ENCODE peak calls at places on chromosomes 16 and 17, in four cellular contexts. One of them, this sample, is unnamed.

GRCh38 chr16:69830534-69831211 is 68.5 kb downstream of the WWP2 start:
- DNase-seq in psoas muscle: no peak
- DNase-seq in Caco-2: peak; percentile 63
- DNase-seq in CD8-positive, alpha-beta memory T cell: no peak
- DNase-seq in this sample: peak; percentile 44

GRCh38 chr17:59972778-59973177 is 8.2 kb upstream of the RNFT1 start:
- DNase-seq in psoas muscle: no peak
- DNase-seq in CD8-positive, alpha-beta memory T cell: no peak
- DNase-seq in Caco-2: no peak
- DNase-seq in this sample: no peak

GRCh38 chr16:2465653-2466415 is 5.3 kb upstream of the NTN3 start:
- DNase-seq in psoas muscle: no peak
- DNase-seq in CD8-positive, alpha-beta memory T cell: no peak
- DNase-seq in Caco-2: no peak
- DNase-seq in this sample: no peak

GRCh38 chr17:80101946-80102706 is 745 bp downstream of the GAA start:
- DNase-seq in CD8-positive, alpha-beta memory T cell: no peak
- DNase-seq in Caco-2: peak; percentile 38
- DNase-seq in psoas muscle: no peak
- DNase-seq in this sample: peak; percentile 34

GRCh38 chr17:43528319-43528987 is 17.7 kb downstream of the ETV4 start:
- DNase-seq in CD8-positive, alpha-beta memory T cell: no peak
- DNase-seq in psoas muscle: peak; percentile 45
- DNase-seq in Caco-2: no peak
- DNase-seq in this sample: peak; percentile 58

GRCh38 chr16:65004570-65004969 is 117.3 kb downstream of the CDH11 start:
- DNase-seq in psoas muscle: no peak
- DNase-seq in CD8-positive, alpha-beta memory T cell: no peak
- DNase-seq in Caco-2: no peak
- DNase-seq in this sample: peak; percentile 47

GRCh38 chr17:81902023-81902652 is at the start of gene NPB:
- DNase-seq in Caco-2: no peak
- DNase-seq in psoas muscle: no peak
- DNase-seq in CD8-positive, alpha-beta memory T cell: no peak
- DNase-seq in this sample: peak; percentile 89

GRCh38 chr17:80961931-80962330 is 29.7 kb upstream of the CHMP6 start:
- DNase-seq in psoas muscle: no peak
- DNase-seq in CD8-positive, alpha-beta memory T cell: no peak
- DNase-seq in Caco-2: no peak
- DNase-seq in this sample: no peak

GRCh38 chr16:85090873-85091521 is 21.3 kb downstream of the CIBAR2 start:
- DNase-seq in Caco-2: no peak
- DNase-seq in CD8-positive, alpha-beta memory T cell: no peak
- DNase-seq in psoas muscle: no peak
- DNase-seq in this sample: no peak

GRCh38 chr17:81117672-81118198 is 47.6 kb upstream of the PVALEF start:
- DNase-seq in CD8-positive, alpha-beta memory T cell: no peak
- DNase-seq in psoas muscle: no peak
- DNase-seq in Caco-2: no peak
- DNase-seq in this sample: no peak

GRCh38 chr17:1592751-1593629 is 30.4 kb upstream of the PITPNA start:
- DNase-seq in CD8-positive, alpha-beta memory T cell: no peak
- DNase-seq in psoas muscle: no peak
- DNase-seq in Caco-2: peak; percentile 97
- DNase-seq in this sample: no peak

GRCh38 chr16:85495259-85495658 is 117.9 kb upstream of the GSE1 start:
- DNase-seq in CD8-positive, alpha-beta memory T cell: no peak
- DNase-seq in Caco-2: no peak
- DNase-seq in psoas muscle: no peak
- DNase-seq in this sample: no peak

GRCh38 chr17:40063034-40063765 is 435 bp downstream of the THRA start:
- DNase-seq in psoas muscle: peak; percentile 70
- DNase-seq in CD8-positive, alpha-beta memory T cell: no peak
- DNase-seq in Caco-2: no peak
- DNase-seq in this sample: peak; percentile 72

GRCh38 chr16:20136446-20136968 is 62.8 kb upstream of the GPR139 start:
- DNase-seq in Caco-2: no peak
- DNase-seq in psoas muscle: no peak
- DNase-seq in CD8-positive, alpha-beta memory T cell: no peak
- DNase-seq in this sample: no peak

GRCh38 chr16:4327782-4328579 is 12.1 kb downstream of the GLIS2 start:
- DNase-seq in CD8-positive, alpha-beta memory T cell: no peak
- DNase-seq in psoas muscle: peak; percentile 79
- DNase-seq in Caco-2: no peak
- DNase-seq in this sample: peak; percentile 88

GRCh38 chr17:64336760-64337413 is 53.8 kb downstream of the PECAM1 start:
- DNase-seq in psoas muscle: no peak
- DNase-seq in CD8-positive, alpha-beta memory T cell: no peak
- DNase-seq in Caco-2: no peak
- DNase-seq in this sample: no peak

GRCh38 chr16:83046664-83047063 is 419.9 kb downstream of the CDH13 start:
- DNase-seq in CD8-positive, alpha-beta memory T cell: no peak
- DNase-seq in psoas muscle: no peak
- DNase-seq in Caco-2: no peak
- DNase-seq in this sample: no peak

GRCh38 chr17:18257747-18258355 is 687 bp downstream of the FLII start:
- DNase-seq in Caco-2: peak; percentile 77
- DNase-seq in psoas muscle: peak; percentile 91
- DNase-seq in CD8-positive, alpha-beta memory T cell: peak; percentile 39
- DNase-seq in this sample: peak; percentile 89

GRCh38 chr16:27210174-27210573 is 6.8 kb downstream of the KDM8 start:
- DNase-seq in psoas muscle: no peak
- DNase-seq in CD8-positive, alpha-beta memory T cell: no peak
- DNase-seq in Caco-2: no peak
- DNase-seq in this sample: no peak

GRCh38 chr17:74846621-74847020 is 13.1 kb downstream of the GRIN2C start:
- DNase-seq in CD8-positive, alpha-beta memory T cell: no peak
- DNase-seq in Caco-2: no peak
- DNase-seq in psoas muscle: no peak
- DNase-seq in this sample: peak; percentile 58

GRCh38 chr17:64399071-64399766 is 8.6 kb upstream of the PECAM1 start:
- DNase-seq in psoas muscle: no peak
- DNase-seq in CD8-positive, alpha-beta memory T cell: no peak
- DNase-seq in Caco-2: no peak
- DNase-seq in this sample: no peak

GRCh38 chr17:39711851-39712250 is 12.0 kb downstream of the ERBB2 start:
- DNase-seq in Caco-2: no peak
- DNase-seq in CD8-positive, alpha-beta memory T cell: no peak
- DNase-seq in psoas muscle: no peak
- DNase-seq in this sample: no peak

GRCh38 chr17:65219707-65220106 is 82.5 kb downstream of the RGS9 start:
- DNase-seq in psoas muscle: no peak
- DNase-seq in Caco-2: no peak
- DNase-seq in CD8-positive, alpha-beta memory T cell: no peak
- DNase-seq in this sample: no peak

GRCh38 chr16:72172105-72173034 is at the start of gene PMFBP1:
- DNase-seq in Caco-2: no peak
- DNase-seq in CD8-positive, alpha-beta memory T cell: no peak
- DNase-seq in psoas muscle: no peak
- DNase-seq in this sample: no peak

GRCh38 chr16:54812229-54812628 is 118.4 kb upstream of the IRX5 start:
- DNase-seq in psoas muscle: no peak
- DNase-seq in CD8-positive, alpha-beta memory T cell: no peak
- DNase-seq in Caco-2: no peak
- DNase-seq in this sample: no peak

GRCh38 chr17:62100050-62100449 is 35.0 kb upstream of the MED13 start:
- DNase-seq in Caco-2: no peak
- DNase-seq in psoas muscle: no peak
- DNase-seq in CD8-positive, alpha-beta memory T cell: no peak
- DNase-seq in this sample: no peak

GRCh38 chr17:38454528-38454927 is 26.3 kb downstream of the ARHGAP23 start:
- DNase-seq in psoas muscle: peak; percentile 91
- DNase-seq in CD8-positive, alpha-beta memory T cell: no peak
- DNase-seq in Caco-2: no peak
- DNase-seq in this sample: peak; percentile 91

GRCh38 chr16:19884611-19885455 is at the start of gene GPRC5B:
- DNase-seq in CD8-positive, alpha-beta memory T cell: peak; percentile 39
- DNase-seq in Caco-2: peak; percentile 46
- DNase-seq in psoas muscle: peak; percentile 55
- DNase-seq in this sample: peak; percentile 23

GRCh38 chr17:58281511-58282011 is 826 bp upstream of the MPO start:
- DNase-seq in psoas muscle: no peak
- DNase-seq in Caco-2: no peak
- DNase-seq in CD8-positive, alpha-beta memory T cell: no peak
- DNase-seq in this sample: no peak

GRCh38 chr17:6712058-6712853 is 913 bp downstream of the SLC13A5 start:
- DNase-seq in psoas muscle: no peak
- DNase-seq in Caco-2: no peak
- DNase-seq in CD8-positive, alpha-beta memory T cell: no peak
- DNase-seq in this sample: no peak

GRCh38 chr16:57469917-57470470 is 7.5 kb downstream of the POLR2C start:
- DNase-seq in Caco-2: no peak
- DNase-seq in psoas muscle: no peak
- DNase-seq in CD8-positive, alpha-beta memory T cell: no peak
- DNase-seq in this sample: no peak

GRCh38 chr16:3101841-3102470 is 2.9 kb upstream of the ZSCAN10 start:
- DNase-seq in Caco-2: no peak
- DNase-seq in psoas muscle: peak; percentile 26
- DNase-seq in CD8-positive, alpha-beta memory T cell: no peak
- DNase-seq in this sample: no peak

GRCh38 chr17:9810100-9810949 is 11.6 kb downstream of the GSG1L2 start:
- DNase-seq in CD8-positive, alpha-beta memory T cell: no peak
- DNase-seq in Caco-2: no peak
- DNase-seq in psoas muscle: no peak
- DNase-seq in this sample: no peak

DNA sequence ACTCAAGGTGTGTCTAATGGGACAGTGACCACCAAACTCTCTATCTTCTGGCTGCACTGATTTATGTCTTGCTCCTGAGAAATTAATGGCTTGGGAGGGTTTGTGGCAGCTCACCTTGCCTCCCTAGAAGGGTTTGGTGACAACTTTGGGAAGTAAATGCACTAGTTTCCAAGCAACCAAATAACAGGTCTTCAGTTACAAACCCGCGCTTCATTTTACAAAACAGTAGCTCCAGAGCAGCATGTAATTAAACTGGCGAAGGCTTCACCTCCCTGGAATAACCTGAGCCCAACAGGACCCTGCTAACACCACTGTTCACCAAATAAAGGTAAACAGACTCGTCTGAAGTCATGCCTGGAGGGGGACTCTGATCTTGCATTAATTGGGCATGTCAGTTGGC is 318.2 kb downstream of the SLC39A11 start:
- DNase-seq in Caco-2: no peak
- DNase-seq in psoas muscle: no peak
- DNase-seq in CD8-positive, alpha-beta memory T cell: no peak
- DNase-seq in this sample: no peak
- H3K4me3 ChIP-seq in Caco-2: no peak overlapping the region
- H3K4me3 ChIP-seq in psoas muscle: no peak overlapping the region
- H3K4me3 ChIP-seq in CD8-positive, alpha-beta memory T cell: no peak overlapping the region
- H3K4me3 ChIP-seq in this sample: no peak overlapping the region

DNA sequence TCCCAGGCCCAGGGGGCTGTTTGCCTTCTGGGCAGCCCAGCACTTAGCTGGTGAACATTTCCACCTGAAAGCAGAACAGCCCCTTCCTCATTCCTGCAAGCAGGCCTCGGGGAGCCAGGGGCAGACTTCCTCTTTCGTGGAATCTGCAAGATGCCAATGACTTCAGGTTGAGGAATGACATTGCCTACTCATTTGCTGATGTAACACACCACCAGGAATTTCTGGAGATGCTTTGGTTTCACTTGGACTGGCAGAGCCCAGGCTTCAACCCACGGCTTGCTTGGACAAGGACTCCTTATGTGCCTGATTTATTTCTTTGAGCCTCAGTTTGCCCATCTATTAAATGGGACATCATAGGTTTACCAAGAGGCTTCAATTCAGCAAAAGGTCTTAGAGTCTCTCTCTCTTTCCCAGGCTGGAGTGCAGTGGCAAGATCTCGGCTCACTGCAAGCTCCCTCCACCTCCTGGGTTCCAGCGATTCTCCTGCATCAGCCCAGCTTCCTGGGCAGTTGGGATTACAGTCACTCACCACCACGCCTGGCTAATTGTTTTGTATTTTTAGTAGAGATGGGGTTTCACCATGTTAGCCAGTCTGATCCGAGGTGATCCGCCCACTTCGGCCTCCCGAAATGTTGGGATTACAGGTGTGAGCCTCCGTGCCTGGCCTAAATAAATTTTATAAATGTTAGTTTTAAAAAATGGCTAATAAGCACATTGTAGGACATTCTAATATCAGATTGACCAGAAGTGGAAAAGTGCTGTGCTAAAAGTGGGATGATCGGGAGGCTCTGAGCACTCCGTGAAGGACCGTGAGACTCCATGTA is 874 bp upstream of the NLRP1 start:
- DNase-seq in psoas muscle: no peak
- DNase-seq in CD8-positive, alpha-beta memory T cell: no peak
- DNase-seq in Caco-2: no peak
- DNase-seq in this sample: no peak
- H3K4me3 ChIP-seq in psoas muscle: peak overlapping the region; percentile 63
- H3K4me3 ChIP-seq in CD8-positive, alpha-beta memory T cell: peak overlapping the region; percentile 97
- H3K4me3 ChIP-seq in Caco-2: no peak overlapping the region
- H3K4me3 ChIP-seq in this sample: peak overlapping the region; percentile 68

DNA sequence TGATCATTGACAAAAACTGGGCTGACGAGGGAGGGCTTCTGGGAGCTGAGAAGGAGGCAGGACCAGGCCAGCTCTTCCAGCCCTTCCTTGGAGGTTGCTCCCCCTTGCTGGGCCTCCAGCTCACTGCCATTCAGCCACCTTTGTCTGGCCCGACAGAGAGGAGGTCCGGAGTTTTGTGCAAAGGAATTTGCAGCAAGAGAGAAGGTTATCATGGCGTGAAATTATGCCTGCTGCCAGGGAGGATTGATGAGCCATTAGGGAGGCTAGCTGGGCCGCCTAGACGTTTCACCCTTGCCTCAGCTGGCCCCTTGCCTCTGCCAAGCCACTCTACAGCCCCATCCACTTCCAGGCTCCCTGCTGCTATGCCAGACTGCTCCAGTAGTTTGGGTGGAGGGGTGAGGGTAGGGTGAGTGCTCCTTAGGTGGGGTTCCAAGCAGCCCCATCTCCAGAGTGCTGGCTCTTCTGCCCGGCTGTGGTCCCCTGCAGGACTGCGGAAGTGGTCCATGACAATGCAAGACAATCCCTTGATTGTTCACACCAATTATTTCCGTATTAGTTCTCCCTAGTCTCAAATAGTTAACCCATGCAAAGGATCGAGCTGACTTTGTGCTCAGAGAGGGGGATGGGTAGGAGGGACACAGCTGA is 17.1 kb upstream of the PHF12 start:
- DNase-seq in Caco-2: no peak
- DNase-seq in CD8-positive, alpha-beta memory T cell: no peak
- DNase-seq in psoas muscle: no peak
- DNase-seq in this sample: no peak
- H3K4me3 ChIP-seq in Caco-2: no peak overlapping the region
- H3K4me3 ChIP-seq in CD8-positive, alpha-beta memory T cell: no peak overlapping the region
- H3K4me3 ChIP-seq in psoas muscle: no peak overlapping the region
- H3K4me3 ChIP-seq in this sample: no peak overlapping the region

GRCh38 chr16:66923866-66924265 is 1.5 kb downstream of the RRAD start:
- DNase-seq in CD8-positive, alpha-beta memory T cell: no peak
- DNase-seq in psoas muscle: no peak
- DNase-seq in Caco-2: no peak
- DNase-seq in this sample: no peak
- H3K4me3 ChIP-seq in CD8-positive, alpha-beta memory T cell: no peak overlapping the region
- H3K4me3 ChIP-seq in psoas muscle: peak overlapping the region; percentile 67
- H3K4me3 ChIP-seq in Caco-2: no peak overlapping the region
- H3K4me3 ChIP-seq in this sample: peak overlapping the region; percentile 68